ENCODE peak calls at places on chromosomes 4 and X, in six cellular contexts. F is C1 segment of cervical spinal cord, L is COLO829, Y is EL, S is AG04450, R is GM12865. P is an unnamed sample.

GRCh38 chr4:186934841-186935443 is 211.3 kb upstream of the FAT1 start:
- DNase-seq in F (no peak), L (no peak), Y (peak; percentile 4), R (no peak), S (no peak), P (no peak)

GRCh38 chrX:134469481-134469880 is 9.5 kb downstream of the HPRT1 start:
- DNase-seq in L (no peak), Y (peak; percentile 53), R (no peak), S (peak; percentile 10), F (no peak), P (no peak)

GRCh38 chr4:7004331-7004730 is 38.8 kb upstream of the TADA2B start:
- DNase-seq in F (no peak), L (no peak), S (no peak), R (no peak), Y (no peak), P (peak; percentile 72)

GRCh38 chrX:23552289-23552688 is 115.0 kb upstream of the PRDX4 start:
- DNase-seq in S (no peak), Y (no peak), R (no peak), F (no peak), L (no peak), P (no peak)

GRCh38 chrX:38803609-38804480 is 2.6 kb downstream of the MID1IP1 start:
- DNase-seq in S (no peak), Y (peak; percentile 80), L (peak; percentile 68), F (peak; percentile 18), R (peak; percentile 84), P (no peak)

GRCh38 chr4:121164291-121164690 is at the start of gene TNIP3:
- DNase-seq in S (no peak), R (no peak), L (no peak), Y (peak; percentile 68), F (no peak), P (no peak)

GRCh38 chr4:182346250-182346649 is 103.0 kb downstream of the TENM3 start:
- DNase-seq in F (no peak), R (no peak), S (no peak), Y (no peak), L (no peak), P (no peak)

GRCh38 chr4:149264093-149264733 is 551.4 kb downstream of the IQCM start:
- DNase-seq in R (peak; percentile 53), Y (peak; percentile 60), S (peak; percentile 45), F (no peak), L (peak; percentile 61), P (peak; percentile 35)

GRCh38 chrX:49910344-49910743 is 12.1 kb upstream of the CLCN5 start:
- DNase-seq in F (no peak), Y (no peak), R (peak; percentile 36), S (no peak), L (no peak), P (no peak)

GRCh38 chr4:6695660-6696581 is 2.2 kb downstream of the S100P start:
- DNase-seq in S (no peak), Y (no peak), R (peak; percentile 35), F (no peak), L (no peak), P (no peak)

GRCh38 chr4:180225977-180226376 is 2017.2 kb upstream of the TENM3 start:
- DNase-seq in R (no peak), L (no peak), Y (no peak), F (no peak), S (no peak), P (no peak)

GRCh38 chr4:69753666-69754065 is 6.8 kb downstream of the SULT1B1 start:
- DNase-seq in S (peak; percentile 7), F (no peak), R (no peak), L (no peak), Y (no peak), P (no peak)

GRCh38 chr4:6252051-6252450 is 17.6 kb upstream of the WFS1 start:
- DNase-seq in S (no peak), R (no peak), F (no peak), Y (no peak), L (no peak), P (no peak)